ENCODE peak calls at places on chromosome 9, in four cellular contexts. One of them, this sample, is unnamed.
A peak's percentile ranks its signal among the peaks of the same experiment; 100 is the strongest.

GRCh38 chr9:94150279-94150828 is 66.1 kb downstream of the PTPDC1 start:
- DNase-seq in GM12878: no peak
- DNase-seq in H1: no peak
- DNase-seq in K562: no peak
- DNase-seq in this sample: no peak

GRCh38 chr9:101705135-101705661 is 33.2 kb downstream of the GRIN3A start:
- DNase-seq in GM12878: no peak
- DNase-seq in H1: peak; percentile 70
- DNase-seq in K562: no peak
- DNase-seq in this sample: no peak

GRCh38 chr9:8850916-8851315 is 1051.3 kb upstream of the DMAC1 start:
- DNase-seq in GM12878: no peak
- DNase-seq in H1: no peak
- DNase-seq in K562: no peak
- DNase-seq in this sample: no peak

GRCh38 chr9:124859803-124860581 is 1.8 kb downstream of the RPL35 start:
- DNase-seq in GM12878: no peak
- DNase-seq in H1: no peak
- DNase-seq in K562: no peak
- DNase-seq in this sample: no peak

GRCh38 chr9:98288876-98289275 is 33.4 kb upstream of the TBC1D2 start:
- DNase-seq in GM12878: no peak
- DNase-seq in H1: no peak
- DNase-seq in K562: peak; percentile 29
- DNase-seq in this sample: no peak

GRCh38 chr9:6564370-6564769 is 81.2 kb downstream of the GLDC start:
- DNase-seq in GM12878: no peak
- DNase-seq in H1: no peak
- DNase-seq in K562: no peak
- DNase-seq in this sample: no peak

GRCh38 chr9:16675131-16675530 is 195.3 kb downstream of the BNC2 start:
- DNase-seq in GM12878: no peak
- DNase-seq in H1: no peak
- DNase-seq in K562: no peak
- DNase-seq in this sample: no peak

GRCh38 chr9:90839183-90839582 is 37.6 kb downstream of the SYK start:
- DNase-seq in GM12878: no peak
- DNase-seq in H1: no peak
- DNase-seq in K562: no peak
- DNase-seq in this sample: no peak

GRCh38 chr9:22813520-22813919 is 366.9 kb downstream of the DMRTA1 start:
- DNase-seq in GM12878: no peak
- DNase-seq in H1: no peak
- DNase-seq in K562: no peak
- DNase-seq in this sample: no peak

GRCh38 chr9:137296214-137297059 is 5.6 kb downstream of the NRARP start:
- DNase-seq in GM12878: no peak
- DNase-seq in H1: no peak
- DNase-seq in K562: peak; percentile 53
- DNase-seq in this sample: no peak

GRCh38 chr9:134268308-134268724 is 57.9 kb upstream of the RXRA start:
- DNase-seq in GM12878: peak; percentile 59
- DNase-seq in H1: no peak
- DNase-seq in K562: no peak
- DNase-seq in this sample: no peak

GRCh38 chr9:18297532-18297872 is 176.5 kb upstream of the ADAMTSL1 start:
- DNase-seq in GM12878: no peak
- DNase-seq in H1: no peak
- DNase-seq in K562: no peak
- DNase-seq in this sample: no peak

GRCh38 chr9:73284386-73284785 is 132.7 kb downstream of the ANXA1 start:
- DNase-seq in GM12878: no peak
- DNase-seq in H1: no peak
- DNase-seq in K562: no peak
- DNase-seq in this sample: no peak

GRCh38 chr9:127862075-127863011 is 7.9 kb upstream of the ENG start:
- DNase-seq in GM12878: no peak
- DNase-seq in H1: no peak
- DNase-seq in K562: peak; percentile 89
- DNase-seq in this sample: no peak

GRCh38 chr9:77488439-77489126 is 159.5 kb downstream of the GNA14 start:
- DNase-seq in GM12878: no peak
- DNase-seq in H1: no peak
- DNase-seq in K562: no peak
- DNase-seq in this sample: peak; percentile 7

GRCh38 chr9:36006541-36006940 is 30.2 kb upstream of the RECK start:
- DNase-seq in GM12878: no peak
- DNase-seq in H1: no peak
- DNase-seq in K562: no peak
- DNase-seq in this sample: no peak

GRCh38 chr9:112034216-112034611 is 137.6 kb downstream of the UGCG start:
- DNase-seq in GM12878: no peak
- DNase-seq in H1: no peak
- DNase-seq in K562: no peak
- DNase-seq in this sample: no peak

GRCh38 chr9:123417289-123418051 is 61.5 kb downstream of the CRB2 start:
- DNase-seq in GM12878: no peak
- DNase-seq in H1: no peak
- DNase-seq in K562: no peak
- DNase-seq in this sample: no peak

GRCh38 chr9:133709716-133710571 is 28.2 kb downstream of the SARDH start:
- DNase-seq in GM12878: no peak
- DNase-seq in H1: no peak
- DNase-seq in K562: no peak
- DNase-seq in this sample: no peak

GRCh38 chr9:102072061-102072764 is 333.8 kb upstream of the GRIN3A start:
- DNase-seq in GM12878: no peak
- DNase-seq in H1: no peak
- DNase-seq in K562: no peak
- DNase-seq in this sample: no peak

GRCh38 chr9:98374385-98375051 is 119.1 kb upstream of the TBC1D2 start:
- DNase-seq in GM12878: no peak
- DNase-seq in H1: no peak
- DNase-seq in K562: peak; percentile 90
- DNase-seq in this sample: no peak

GRCh38 chr9:129568560-129569505 is 52.1 kb downstream of the C9orf50 start:
- DNase-seq in GM12878: no peak
- DNase-seq in H1: peak; percentile 72
- DNase-seq in K562: peak; percentile 84
- DNase-seq in this sample: no peak

GRCh38 chr9:91301161-91301560 is 60.6 kb downstream of the AUH start:
- DNase-seq in GM12878: no peak
- DNase-seq in H1: no peak
- DNase-seq in K562: no peak
- DNase-seq in this sample: peak; percentile 23

GRCh38 chr9:107337676-107338590 is 54.9 kb downstream of the RAD23B start:
- DNase-seq in GM12878: no peak
- DNase-seq in H1: no peak
- DNase-seq in K562: no peak
- DNase-seq in this sample: no peak

GRCh38 chr9:107340920-107341632 is 58.0 kb downstream of the RAD23B start:
- DNase-seq in GM12878: peak; percentile 57
- DNase-seq in H1: peak; percentile 96
- DNase-seq in K562: peak; percentile 80
- DNase-seq in this sample: peak; percentile 46

GRCh38 chr9:107342762-107343161 is 59.7 kb downstream of the RAD23B start:
- DNase-seq in GM12878: no peak
- DNase-seq in H1: no peak
- DNase-seq in K562: no peak
- DNase-seq in this sample: no peak

GRCh38 chr9:107336718-107337360 is 53.8 kb downstream of the RAD23B start:
- DNase-seq in GM12878: no peak
- DNase-seq in H1: no peak
- DNase-seq in K562: no peak
- DNase-seq in this sample: no peak

DNA sequence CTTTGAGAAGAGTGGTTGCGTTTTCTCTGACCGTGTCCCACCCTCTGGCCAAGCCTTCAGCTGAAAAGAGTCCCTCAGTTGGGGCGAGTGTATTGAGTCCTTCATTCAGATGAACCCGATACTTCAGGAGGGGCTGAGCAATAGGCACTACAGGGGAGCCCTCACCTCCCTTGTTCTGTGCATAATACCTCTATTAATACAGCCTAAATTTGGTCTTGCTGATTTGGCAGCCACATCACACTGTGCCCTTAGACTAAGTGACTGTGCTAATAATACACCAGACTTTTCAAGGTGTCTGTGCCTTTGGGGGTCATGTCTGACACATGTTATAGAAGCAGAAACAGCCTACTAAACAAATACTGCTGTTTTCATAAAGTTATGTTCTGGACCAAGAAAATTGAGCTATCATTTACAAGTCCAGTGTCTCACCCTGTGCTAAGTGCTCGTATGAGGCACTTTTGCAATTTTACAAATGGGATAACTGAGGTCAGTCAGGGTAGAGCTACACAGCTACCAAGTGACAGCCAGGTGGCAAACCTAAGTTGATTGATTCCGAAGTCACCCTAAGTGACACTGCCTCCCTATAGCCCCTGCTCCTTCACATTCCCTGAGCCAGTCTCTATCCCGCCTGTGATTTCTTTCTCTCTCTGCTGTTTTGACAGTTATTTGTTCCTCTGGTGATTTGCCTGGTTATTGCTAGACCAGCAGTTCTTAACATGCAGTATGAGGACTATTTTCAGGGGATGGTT is 56.0 kb downstream of the RAD23B start:
- DNase-seq in GM12878: no peak
- DNase-seq in H1: no peak
- DNase-seq in K562: no peak
- DNase-seq in this sample: no peak
- TF ChIP-seq POLR2AphosphoS5 in GM12878: peak; percentile 32
- TF ChIP-seq POLR2AphosphoS5 in H1: no peak
- TF ChIP-seq POLR2AphosphoS5 in K562: no peak
- TF ChIP-seq POLR2AphosphoS5 in this sample: peak; percentile 44

GRCh38 chr9:88087906-88088305 is 50.4 kb downstream of the SPATA31C2 start:
- DNase-seq in GM12878: no peak
- DNase-seq in H1: no peak
- DNase-seq in K562: no peak
- DNase-seq in this sample: no peak
- TF ChIP-seq EGR1 in GM12878: no peak
- TF ChIP-seq EGR1 in H1: no peak
- TF ChIP-seq EGR1 in K562: no peak
- TF ChIP-seq EGR1 in this sample: no peak

GRCh38 chr9:86201474-86202337 is 57.8 kb downstream of the C9orf153 start:
- DNase-seq in GM12878: no peak
- DNase-seq in H1: no peak
- DNase-seq in K562: no peak
- DNase-seq in this sample: no peak
- TF ChIP-seq SP1 in GM12878: no peak
- TF ChIP-seq SP1 in H1: no peak
- TF ChIP-seq SP1 in K562: no peak
- TF ChIP-seq SP1 in this sample: no peak

GRCh38 chr9:108297025-108297424 is 558.8 kb downstream of the ACTL7B start:
- DNase-seq in GM12878: no peak
- DNase-seq in H1: no peak
- DNase-seq in K562: no peak
- DNase-seq in this sample: no peak
- TF ChIP-seq POLR2AphosphoS5 in GM12878: no peak
- TF ChIP-seq POLR2AphosphoS5 in H1: no peak
- TF ChIP-seq POLR2AphosphoS5 in K562: no peak
- TF ChIP-seq POLR2AphosphoS5 in this sample: no peak

DNA sequence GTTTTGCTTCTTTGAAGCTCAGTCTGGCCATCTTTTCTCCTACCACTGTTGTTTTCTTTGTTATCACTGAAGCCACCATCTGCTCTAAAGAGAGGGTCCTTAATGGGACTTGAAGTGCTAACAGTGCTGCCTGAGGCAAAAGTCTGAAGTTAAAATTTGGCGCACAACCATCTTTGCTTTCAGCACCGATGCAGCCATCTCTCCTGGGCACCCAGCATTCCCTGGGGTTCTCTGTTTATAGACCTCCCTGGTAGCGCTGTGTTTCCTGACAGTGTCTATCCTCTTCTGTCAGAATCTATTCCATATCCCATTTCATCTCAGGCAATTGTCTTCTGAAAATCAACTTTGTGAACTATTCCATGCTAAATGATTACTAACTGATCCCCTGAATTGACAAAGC is 491.5 kb upstream of the MPDZ start:
- DNase-seq in GM12878: no peak
- DNase-seq in H1: no peak
- DNase-seq in K562: no peak
- DNase-seq in this sample: no peak
- TF ChIP-seq EGR1 in GM12878: no peak
- TF ChIP-seq EGR1 in H1: no peak
- TF ChIP-seq EGR1 in K562: no peak
- TF ChIP-seq EGR1 in this sample: no peak

This sample was measured in HCT116.